ENCODE peak calls at places on chromosomes 16 and 17, in nine cellular contexts. Q is naive B cell; X is BJ; C is GM13977; Z is lung; G is LoVo; E is CD8-positive, alpha-beta T cell; H is psoas muscle; K is AG09309. V is an unnamed sample.

GRCh38 chr17:4533522-4534502 is 21.4 kb downstream of the MYBBP1A start:
- DNase-seq in Q (no peak), X (no peak), C (no peak), Z (no peak), G (peak), E (no peak), H (peak), K (no peak), V (peak)

GRCh38 chr16:64864232-64864803 is 257.5 kb downstream of the CDH11 start:
- DNase-seq in Q (no peak), X (peak), C (no peak), Z (no peak), G (peak), E (no peak), H (no peak), K (peak), V (no peak)

GRCh38 chr17:44115585-44116415 is 7.6 kb downstream of the HDAC5 start:
- DNase-seq in Q (no peak), X (no peak), C (no peak), Z (no peak), G (no peak), E (no peak), H (peak), K (no peak), V (no peak)

GRCh38 chr16:60206511-60206910 is 1472.4 kb upstream of the GOT2 start:
- DNase-seq in Q (no peak), X (no peak), C (no peak), Z (no peak), G (no peak), E (no peak), H (no peak), K (no peak), V (no peak)

GRCh38 chr16:3938843-3939624 is 58.5 kb upstream of the CREBBP start:
- DNase-seq in Q (peak), X (peak), C (peak), Z (no peak), G (peak), E (peak), H (peak), K (no peak), V (no peak)

GRCh38 chr16:57564571-57565270 is 22.3 kb downstream of the ADGRG5 start:
- DNase-seq in Q (no peak), X (no peak), C (peak), Z (no peak), G (no peak), E (no peak), H (no peak), K (no peak), V (no peak)

GRCh38 chr16:50839356-50839755 is 97.5 kb downstream of the CYLD start:
- DNase-seq in Q (no peak), X (no peak), C (no peak), Z (no peak), G (no peak), E (no peak), H (no peak), K (no peak), V (no peak)

GRCh38 chr17:31431795-31432658 is 40.6 kb downstream of the RAB11FIP4 start:
- DNase-seq in Q (no peak), X (no peak), C (no peak), Z (no peak), G (no peak), E (no peak), H (no peak), K (no peak), V (no peak)

GRCh38 chr17:80511222-80512180 is 33.1 kb upstream of the RPTOR start:
- DNase-seq in Q (no peak), X (no peak), C (no peak), Z (no peak), G (no peak), E (no peak), H (no peak), K (no peak), V (no peak)

GRCh38 chr17:49980703-49981197 is 11.8 kb downstream of the DLX4 start:
- DNase-seq in Q (no peak), X (no peak), C (no peak), Z (no peak), G (no peak), E (no peak), H (no peak), K (no peak), V (no peak)

GRCh38 chr16:85687651-85688471 is 893 bp downstream of the GINS2 start:
- DNase-seq in Q (no peak), X (no peak), C (no peak), Z (no peak), G (no peak), E (no peak), H (no peak), K (no peak), V (no peak)

GRCh38 chr17:11853321-11854151 is 143.7 kb downstream of the ZNF18 start:
- DNase-seq in Q (no peak), X (no peak), C (no peak), Z (no peak), G (no peak), E (no peak), H (no peak), K (no peak), V (peak)

GRCh38 chr16:87457724-87458423 is 35.0 kb downstream of the ZCCHC14 start:
- DNase-seq in Q (no peak), X (peak), C (peak), Z (no peak), G (peak), E (no peak), H (no peak), K (peak), V (no peak)

GRCh38 chr17:59815965-59816364 is 76.8 kb downstream of the TUBD1 start:
- DNase-seq in Q (no peak), X (no peak), C (no peak), Z (no peak), G (no peak), E (no peak), H (no peak), K (no peak), V (no peak)

GRCh38 chr17:50867856-50868438 is 1.8 kb upstream of the TOB1 start:
- DNase-seq in Q (no peak), X (no peak), C (no peak), Z (no peak), G (no peak), E (no peak), H (no peak), K (no peak), V (no peak)

GRCh38 chr16:1181715-1182671 is 29.1 kb downstream of the CACNA1H start:
- DNase-seq in Q (no peak), X (peak), C (no peak), Z (peak), G (peak), E (no peak), H (peak), K (no peak), V (no peak)

GRCh38 chr16:86531641-86532525 is 21.6 kb downstream of the FOXF1 start:
- DNase-seq in Q (no peak), X (no peak), C (peak), Z (no peak), G (no peak), E (no peak), H (no peak), K (no peak), V (no peak)

GRCh38 chr16:77873066-77873465 is 84.7 kb downstream of the VAT1L start:
- DNase-seq in Q (no peak), X (no peak), C (no peak), Z (no peak), G (no peak), E (no peak), H (no peak), K (no peak), V (no peak)

GRCh38 chr16:85678821-85679220 is 9.9 kb downstream of the GINS2 start:
- DNase-seq in Q (no peak), X (no peak), C (no peak), Z (no peak), G (no peak), E (no peak), H (no peak), K (no peak), V (no peak)

GRCh38 chr17:19332371-19333131 is 30.0 kb downstream of the B9D1 start:
- DNase-seq in Q (no peak), X (no peak), C (no peak), Z (no peak), G (no peak), E (no peak), H (no peak), K (no peak), V (no peak)

GRCh38 chr17:42163696-42164407 is 9.1 kb upstream of the RAB5C start:
- DNase-seq in Q (no peak), X (no peak), C (no peak), Z (no peak), G (no peak), E (no peak), H (no peak), K (no peak), V (no peak)

GRCh38 chr16:11190585-11191565 is 65.1 kb downstream of the SOCS1 start:
- DNase-seq in Q (no peak), X (no peak), C (no peak), Z (no peak), G (no peak), E (no peak), H (no peak), K (no peak), V (no peak)

GRCh38 chr17:56141046-56141839 is 12.0 kb upstream of the ANKFN1 start:
- DNase-seq in Q (no peak), X (no peak), C (no peak), Z (no peak), G (no peak), E (no peak), H (no peak), K (no peak), V (no peak)